ENCODE peak calls at places on chromosomes 3 and 15, in six cellular contexts. One of them, this sample, is unnamed.

GRCh38 chr15:77178421-77178820 is 107.5 kb upstream of the TSPAN3 start:
- DNase-seq in progenitor cell of endocrine pancreas: no peak
- DNase-seq in NCI-H1694 treated with DMSO at 0.1 percent for 48 hours: no peak
- DNase-seq in stimulated activated CD8-positive, alpha-beta memory T cell treated with anti-CD3 and anti-CD28 coated beads, Interleukin-4, amount 100 ng/mL, for 1 hour: no peak
- DNase-seq in germinal center: no peak
- DNase-seq in lower lobe of right lung: no peak
- DNase-seq in this sample: no peak

GRCh38 chr3:184248454-184249411 is at the start of gene ALG3:
- DNase-seq in progenitor cell of endocrine pancreas: peak; percentile 77
- DNase-seq in NCI-H1694 treated with DMSO at 0.1 percent for 48 hours: peak; percentile 71
- DNase-seq in stimulated activated CD8-positive, alpha-beta memory T cell treated with anti-CD3 and anti-CD28 coated beads, Interleukin-4, amount 100 ng/mL, for 1 hour: peak; percentile 67
- DNase-seq in germinal center: peak; percentile 84
- DNase-seq in lower lobe of right lung: peak; percentile 87
- DNase-seq in this sample: peak; percentile 86

GRCh38 chr15:83283813-83284562 is 476 bp downstream of the BNC1 start:
- DNase-seq in progenitor cell of endocrine pancreas: no peak
- DNase-seq in NCI-H1694 treated with DMSO at 0.1 percent for 48 hours: no peak
- DNase-seq in stimulated activated CD8-positive, alpha-beta memory T cell treated with anti-CD3 and anti-CD28 coated beads, Interleukin-4, amount 100 ng/mL, for 1 hour: no peak
- DNase-seq in germinal center: no peak
- DNase-seq in lower lobe of right lung: no peak
- DNase-seq in this sample: peak; percentile 29

GRCh38 chr3:140568842-140569520 is 108.9 kb upstream of the TRIM42 start:
- DNase-seq in progenitor cell of endocrine pancreas: no peak
- DNase-seq in NCI-H1694 treated with DMSO at 0.1 percent for 48 hours: no peak
- DNase-seq in stimulated activated CD8-positive, alpha-beta memory T cell treated with anti-CD3 and anti-CD28 coated beads, Interleukin-4, amount 100 ng/mL, for 1 hour: no peak
- DNase-seq in germinal center: no peak
- DNase-seq in lower lobe of right lung: no peak
- DNase-seq in this sample: no peak

GRCh38 chr15:65346856-65347598 is 30.8 kb downstream of the IGDCC3 start:
- DNase-seq in progenitor cell of endocrine pancreas: no peak
- DNase-seq in NCI-H1694 treated with DMSO at 0.1 percent for 48 hours: no peak
- DNase-seq in stimulated activated CD8-positive, alpha-beta memory T cell treated with anti-CD3 and anti-CD28 coated beads, Interleukin-4, amount 100 ng/mL, for 1 hour: no peak
- DNase-seq in germinal center: no peak
- DNase-seq in lower lobe of right lung: no peak
- DNase-seq in this sample: no peak

GRCh38 chr3:43423142-43423541 is 136.8 kb downstream of the SNRK start:
- DNase-seq in progenitor cell of endocrine pancreas: no peak
- DNase-seq in NCI-H1694 treated with DMSO at 0.1 percent for 48 hours: no peak
- DNase-seq in stimulated activated CD8-positive, alpha-beta memory T cell treated with anti-CD3 and anti-CD28 coated beads, Interleukin-4, amount 100 ng/mL, for 1 hour: no peak
- DNase-seq in germinal center: no peak
- DNase-seq in lower lobe of right lung: no peak
- DNase-seq in this sample: no peak

GRCh38 chr3:49417516-49418120 is 4.7 kb downstream of the AMT start:
- DNase-seq in progenitor cell of endocrine pancreas: no peak
- DNase-seq in NCI-H1694 treated with DMSO at 0.1 percent for 48 hours: no peak
- DNase-seq in stimulated activated CD8-positive, alpha-beta memory T cell treated with anti-CD3 and anti-CD28 coated beads, Interleukin-4, amount 100 ng/mL, for 1 hour: no peak
- DNase-seq in germinal center: no peak
- DNase-seq in lower lobe of right lung: no peak
- DNase-seq in this sample: peak; percentile 16

GRCh38 chr3:115788921-115789470 is 165.7 kb downstream of the GAP43 start:
- DNase-seq in progenitor cell of endocrine pancreas: no peak
- DNase-seq in NCI-H1694 treated with DMSO at 0.1 percent for 48 hours: no peak
- DNase-seq in stimulated activated CD8-positive, alpha-beta memory T cell treated with anti-CD3 and anti-CD28 coated beads, Interleukin-4, amount 100 ng/mL, for 1 hour: no peak
- DNase-seq in germinal center: no peak
- DNase-seq in lower lobe of right lung: no peak
- DNase-seq in this sample: peak; percentile 99

GRCh38 chr3:27391796-27392195 is 22.6 kb upstream of the NEK10 start:
- DNase-seq in progenitor cell of endocrine pancreas: no peak
- DNase-seq in NCI-H1694 treated with DMSO at 0.1 percent for 48 hours: no peak
- DNase-seq in stimulated activated CD8-positive, alpha-beta memory T cell treated with anti-CD3 and anti-CD28 coated beads, Interleukin-4, amount 100 ng/mL, for 1 hour: no peak
- DNase-seq in germinal center: no peak
- DNase-seq in lower lobe of right lung: no peak
- DNase-seq in this sample: no peak

GRCh38 chr3:101533603-101533968 is 20.6 kb upstream of the SENP7 start:
- DNase-seq in progenitor cell of endocrine pancreas: no peak
- DNase-seq in NCI-H1694 treated with DMSO at 0.1 percent for 48 hours: no peak
- DNase-seq in stimulated activated CD8-positive, alpha-beta memory T cell treated with anti-CD3 and anti-CD28 coated beads, Interleukin-4, amount 100 ng/mL, for 1 hour: no peak
- DNase-seq in germinal center: no peak
- DNase-seq in lower lobe of right lung: no peak
- DNase-seq in this sample: no peak

GRCh38 chr3:179995406-179995805 is 41.3 kb downstream of the PEX5L start:
- DNase-seq in progenitor cell of endocrine pancreas: no peak
- DNase-seq in NCI-H1694 treated with DMSO at 0.1 percent for 48 hours: no peak
- DNase-seq in stimulated activated CD8-positive, alpha-beta memory T cell treated with anti-CD3 and anti-CD28 coated beads, Interleukin-4, amount 100 ng/mL, for 1 hour: no peak
- DNase-seq in germinal center: no peak
- DNase-seq in lower lobe of right lung: no peak
- DNase-seq in this sample: no peak

GRCh38 chr3:138620431-138620830 is 11.9 kb downstream of the FAIM start:
- DNase-seq in progenitor cell of endocrine pancreas: no peak
- DNase-seq in NCI-H1694 treated with DMSO at 0.1 percent for 48 hours: no peak
- DNase-seq in stimulated activated CD8-positive, alpha-beta memory T cell treated with anti-CD3 and anti-CD28 coated beads, Interleukin-4, amount 100 ng/mL, for 1 hour: no peak
- DNase-seq in germinal center: no peak
- DNase-seq in lower lobe of right lung: no peak
- DNase-seq in this sample: no peak